ENCODE peak calls at places on chromosomes 6 and 20, in seven cellular contexts. One of them, this sample, is unnamed.
A peak's percentile ranks its signal among the peaks of the same experiment; 100 is the strongest.

GRCh38 chr20:25076731-25077609 is 5.0 kb downstream of the VSX1 start:
- DNase-seq in adrenal gland: peak; percentile 73
- DNase-seq in body of pancreas: peak; percentile 59
- DNase-seq in kidney epithelial cell: no peak
- DNase-seq in astrocyte of the spinal cord: no peak
- DNase-seq in GM06990: no peak
- DNase-seq in lower lobe of right lung: no peak
- DNase-seq in this sample: peak; percentile 31

GRCh38 chr6:111888928-111889696 is 15.9 kb upstream of the FYN start:
- DNase-seq in adrenal gland: no peak
- DNase-seq in body of pancreas: no peak
- DNase-seq in kidney epithelial cell: no peak
- DNase-seq in astrocyte of the spinal cord: peak; percentile 48
- DNase-seq in GM06990: no peak
- DNase-seq in lower lobe of right lung: no peak
- DNase-seq in this sample: no peak

GRCh38 chr6:100664274-100665040 is 199.7 kb upstream of the SIM1 start:
- DNase-seq in adrenal gland: no peak
- DNase-seq in body of pancreas: no peak
- DNase-seq in kidney epithelial cell: no peak
- DNase-seq in astrocyte of the spinal cord: peak; percentile 60
- DNase-seq in GM06990: peak; percentile 3
- DNase-seq in lower lobe of right lung: no peak
- DNase-seq in this sample: no peak

GRCh38 chr20:41030536-41031242 is 2.1 kb downstream of the TOP1 start:
- DNase-seq in adrenal gland: no peak
- DNase-seq in body of pancreas: no peak
- DNase-seq in kidney epithelial cell: no peak
- DNase-seq in astrocyte of the spinal cord: peak; percentile 39
- DNase-seq in GM06990: no peak
- DNase-seq in lower lobe of right lung: no peak
- DNase-seq in this sample: no peak

GRCh38 chr6:161261797-161262196 is 12.1 kb downstream of the AGPAT4 start:
- DNase-seq in adrenal gland: no peak
- DNase-seq in body of pancreas: no peak
- DNase-seq in kidney epithelial cell: no peak
- DNase-seq in astrocyte of the spinal cord: no peak
- DNase-seq in GM06990: no peak
- DNase-seq in lower lobe of right lung: no peak
- DNase-seq in this sample: no peak

GRCh38 chr20:47099749-47100515 is 205.3 kb downstream of the EYA2 start:
- DNase-seq in adrenal gland: no peak
- DNase-seq in body of pancreas: no peak
- DNase-seq in kidney epithelial cell: no peak
- DNase-seq in astrocyte of the spinal cord: no peak
- DNase-seq in GM06990: no peak
- DNase-seq in lower lobe of right lung: no peak
- DNase-seq in this sample: no peak

GRCh38 chr6:3419624-3420272 is 37.1 kb downstream of the SLC22A23 start:
- DNase-seq in adrenal gland: no peak
- DNase-seq in body of pancreas: no peak
- DNase-seq in kidney epithelial cell: no peak
- DNase-seq in astrocyte of the spinal cord: peak; percentile 68
- DNase-seq in GM06990: no peak
- DNase-seq in lower lobe of right lung: no peak
- DNase-seq in this sample: no peak

GRCh38 chr6:150907385-150907784 is 41.9 kb downstream of the MTHFD1L start:
- DNase-seq in adrenal gland: no peak
- DNase-seq in body of pancreas: no peak
- DNase-seq in kidney epithelial cell: no peak
- DNase-seq in astrocyte of the spinal cord: no peak
- DNase-seq in GM06990: no peak
- DNase-seq in lower lobe of right lung: no peak
- DNase-seq in this sample: no peak

GRCh38 chr6:131561925-131562707 is 10.9 kb upstream of the ARG1 start:
- DNase-seq in adrenal gland: no peak
- DNase-seq in body of pancreas: no peak
- DNase-seq in kidney epithelial cell: no peak
- DNase-seq in astrocyte of the spinal cord: no peak
- DNase-seq in GM06990: no peak
- DNase-seq in lower lobe of right lung: no peak
- DNase-seq in this sample: no peak

GRCh38 chr20:15240801-15241200 is 903.4 kb upstream of the FLRT3 start:
- DNase-seq in adrenal gland: no peak
- DNase-seq in body of pancreas: no peak
- DNase-seq in kidney epithelial cell: no peak
- DNase-seq in astrocyte of the spinal cord: peak; percentile 47
- DNase-seq in GM06990: no peak
- DNase-seq in lower lobe of right lung: no peak
- DNase-seq in this sample: no peak

GRCh38 chr20:58238490-58238889 is 10.0 kb upstream of the ANKRD60 start:
- DNase-seq in adrenal gland: no peak
- DNase-seq in body of pancreas: no peak
- DNase-seq in kidney epithelial cell: no peak
- DNase-seq in astrocyte of the spinal cord: no peak
- DNase-seq in GM06990: no peak
- DNase-seq in lower lobe of right lung: no peak
- DNase-seq in this sample: no peak

GRCh38 chr20:58239216-58239615 is 10.8 kb upstream of the ANKRD60 start:
- DNase-seq in adrenal gland: no peak
- DNase-seq in body of pancreas: no peak
- DNase-seq in kidney epithelial cell: no peak
- DNase-seq in astrocyte of the spinal cord: no peak
- DNase-seq in GM06990: no peak
- DNase-seq in lower lobe of right lung: no peak
- DNase-seq in this sample: no peak

GRCh38 chr20:58235010-58235409 is 6.6 kb upstream of the ANKRD60 start:
- DNase-seq in adrenal gland: no peak
- DNase-seq in body of pancreas: no peak
- DNase-seq in kidney epithelial cell: no peak
- DNase-seq in astrocyte of the spinal cord: no peak
- DNase-seq in GM06990: no peak
- DNase-seq in lower lobe of right lung: no peak
- DNase-seq in this sample: no peak

GRCh38 chr20:58236612-58237317 is 8.3 kb upstream of the ANKRD60 start:
- DNase-seq in adrenal gland: peak; percentile 63
- DNase-seq in body of pancreas: peak; percentile 73
- DNase-seq in kidney epithelial cell: no peak
- DNase-seq in astrocyte of the spinal cord: peak; percentile 67
- DNase-seq in GM06990: peak; percentile 78
- DNase-seq in lower lobe of right lung: peak; percentile 83
- DNase-seq in this sample: no peak

GRCh38 chr20:58237318-58238182 is 9.1 kb upstream of the ANKRD60 start:
- DNase-seq in adrenal gland: no peak
- DNase-seq in body of pancreas: no peak
- DNase-seq in kidney epithelial cell: no peak
- DNase-seq in astrocyte of the spinal cord: peak; percentile 72
- DNase-seq in GM06990: no peak
- DNase-seq in lower lobe of right lung: no peak
- DNase-seq in this sample: no peak
- H3K4me3 ChIP-seq in adrenal gland: no peak overlapping the region
- H3K4me3 ChIP-seq in body of pancreas: no peak overlapping the region
- H3K4me3 ChIP-seq in kidney epithelial cell: no peak overlapping the region
- H3K4me3 ChIP-seq in astrocyte of the spinal cord: peak overlapping the region; percentile 7
- H3K4me3 ChIP-seq in GM06990: peak overlapping the region; percentile 73
- H3K4me3 ChIP-seq in lower lobe of right lung: peak overlapping the region; percentile 56
- H3K4me3 ChIP-seq in this sample: peak overlapping the region; percentile 62

DNA sequence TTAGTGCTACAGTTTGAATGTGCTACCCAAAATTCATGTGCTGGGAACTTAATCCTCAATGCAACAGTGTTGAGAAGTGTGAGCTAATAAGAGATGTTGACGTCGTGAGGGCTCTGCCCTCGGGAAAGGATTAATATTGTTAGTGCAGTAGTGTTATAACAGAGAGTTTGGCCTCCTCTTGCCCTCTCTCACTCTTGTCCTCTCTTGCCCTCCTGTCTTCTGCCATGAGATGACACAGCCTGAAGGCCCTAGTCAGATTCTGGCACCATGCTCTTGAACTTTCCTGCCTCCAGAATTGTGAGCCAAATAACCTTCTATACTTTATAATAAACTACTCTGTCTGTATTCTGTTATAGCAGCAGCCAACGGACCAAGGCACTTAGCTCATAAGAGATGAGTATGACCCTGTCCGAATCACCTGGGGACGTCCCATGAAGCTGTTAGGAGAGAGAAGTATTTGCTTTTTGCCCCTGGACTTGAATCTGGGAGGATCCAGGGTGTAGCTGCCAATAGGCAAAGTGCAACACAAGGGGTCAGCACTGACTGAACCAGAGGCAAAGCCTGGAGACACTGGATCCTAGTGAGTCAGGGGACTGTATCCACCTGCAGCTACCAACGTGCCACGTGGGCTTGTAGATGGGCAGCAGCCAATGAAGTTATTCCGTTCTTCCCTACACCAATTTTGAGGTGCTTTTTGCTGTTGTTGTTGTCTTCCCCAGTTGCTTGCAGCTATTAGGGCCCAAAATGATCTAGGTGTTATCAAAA is 233.7 kb downstream of the THBS2 start:
- DNase-seq in adrenal gland: no peak
- DNase-seq in body of pancreas: no peak
- DNase-seq in kidney epithelial cell: no peak
- DNase-seq in astrocyte of the spinal cord: no peak
- DNase-seq in GM06990: no peak
- DNase-seq in lower lobe of right lung: no peak
- DNase-seq in this sample: no peak
- TF ChIP-seq CTCF in adrenal gland: no peak
- TF ChIP-seq CTCF in body of pancreas: no peak
- TF ChIP-seq CTCF in kidney epithelial cell: peak; percentile 14
- TF ChIP-seq CTCF in astrocyte of the spinal cord: peak; percentile 4
- TF ChIP-seq CTCF in GM06990: no peak
- TF ChIP-seq CTCF in lower lobe of right lung: no peak
- TF ChIP-seq CTCF in this sample: peak; percentile 49

GRCh38 chr6:23533311-23533710 is 592.7 kb upstream of the NRSN1 start:
- DNase-seq in adrenal gland: no peak
- DNase-seq in body of pancreas: no peak
- DNase-seq in kidney epithelial cell: no peak
- DNase-seq in astrocyte of the spinal cord: no peak
- DNase-seq in GM06990: no peak
- DNase-seq in lower lobe of right lung: no peak
- DNase-seq in this sample: no peak

GRCh38 chr6:23526519-23526918 is 599.5 kb upstream of the NRSN1 start:
- DNase-seq in adrenal gland: no peak
- DNase-seq in body of pancreas: no peak
- DNase-seq in kidney epithelial cell: no peak
- DNase-seq in astrocyte of the spinal cord: no peak
- DNase-seq in GM06990: no peak
- DNase-seq in lower lobe of right lung: no peak
- DNase-seq in this sample: no peak

GRCh38 chr6:23531666-23532065 is 594.3 kb upstream of the NRSN1 start:
- DNase-seq in adrenal gland: no peak
- DNase-seq in body of pancreas: no peak
- DNase-seq in kidney epithelial cell: no peak
- DNase-seq in astrocyte of the spinal cord: no peak
- DNase-seq in GM06990: no peak
- DNase-seq in lower lobe of right lung: no peak
- DNase-seq in this sample: no peak

GRCh38 chr6:23532227-23532626 is 593.8 kb upstream of the NRSN1 start:
- DNase-seq in adrenal gland: no peak
- DNase-seq in body of pancreas: no peak
- DNase-seq in kidney epithelial cell: no peak
- DNase-seq in astrocyte of the spinal cord: no peak
- DNase-seq in GM06990: no peak
- DNase-seq in lower lobe of right lung: no peak
- DNase-seq in this sample: no peak

GRCh38 chr6:23529902-23530301 is 596.1 kb upstream of the NRSN1 start:
- DNase-seq in adrenal gland: no peak
- DNase-seq in body of pancreas: no peak
- DNase-seq in kidney epithelial cell: no peak
- DNase-seq in astrocyte of the spinal cord: no peak
- DNase-seq in GM06990: no peak
- DNase-seq in lower lobe of right lung: no peak
- DNase-seq in this sample: no peak
- H3K4me3 ChIP-seq in adrenal gland: no peak overlapping the region
- H3K4me3 ChIP-seq in body of pancreas: no peak overlapping the region
- H3K4me3 ChIP-seq in kidney epithelial cell: no peak overlapping the region
- H3K4me3 ChIP-seq in astrocyte of the spinal cord: no peak overlapping the region
- H3K4me3 ChIP-seq in GM06990: no peak overlapping the region
- H3K4me3 ChIP-seq in lower lobe of right lung: no peak overlapping the region
- H3K4me3 ChIP-seq in this sample: no peak overlapping the region

DNA sequence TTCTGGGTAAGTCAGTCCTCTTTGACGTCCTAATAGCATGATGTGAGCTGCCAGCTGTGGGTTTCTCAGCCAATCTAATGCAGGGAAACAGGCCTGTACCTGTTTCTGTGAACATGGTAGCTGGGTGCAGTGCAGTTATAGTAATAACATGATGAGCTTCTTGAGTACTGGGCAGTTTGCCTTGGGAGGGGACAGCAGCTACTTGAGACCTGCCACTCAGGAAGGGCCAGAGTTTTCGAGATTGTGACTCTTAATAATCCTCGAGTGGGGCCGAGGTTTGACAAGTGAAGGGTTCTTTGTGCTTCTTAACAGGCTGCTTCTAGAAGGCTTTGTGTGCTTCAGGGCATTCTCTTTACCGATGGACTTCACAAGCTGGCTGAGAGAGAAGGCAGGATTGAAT is 180.1 kb downstream of the JARID2 start:
- DNase-seq in adrenal gland: no peak
- DNase-seq in body of pancreas: no peak
- DNase-seq in kidney epithelial cell: no peak
- DNase-seq in astrocyte of the spinal cord: no peak
- DNase-seq in GM06990: no peak
- DNase-seq in lower lobe of right lung: peak; percentile 57
- DNase-seq in this sample: no peak
- TF ChIP-seq CTCF in adrenal gland: no peak
- TF ChIP-seq CTCF in body of pancreas: no peak
- TF ChIP-seq CTCF in kidney epithelial cell: no peak
- TF ChIP-seq CTCF in astrocyte of the spinal cord: no peak
- TF ChIP-seq CTCF in GM06990: no peak
- TF ChIP-seq CTCF in lower lobe of right lung: no peak
- TF ChIP-seq CTCF in this sample: no peak